ENCODE peak calls at places on chromosomes 16 and 17, in ten cellular contexts. D, T, X, F, Y, H, V, K, M and W are unnamed samples.

GRCh38 chr17:75109047-75109406 is 742 bp upstream of the ARMC7 start:
- DNase-seq in D (no peak), T (no peak), X (no peak), F (no peak), Y (no peak), H (no peak), V (no peak), K (no peak), M (no peak), W (no peak)

GRCh38 chr16:66020061-66020460 is 346.4 kb upstream of the CDH5 start:
- DNase-seq in D (no peak), T (no peak), X (no peak), F (no peak), Y (no peak), H (no peak), V (no peak), K (no peak), M (no peak), W (no peak)

GRCh38 chr17:32731556-32732295 is 145.2 kb downstream of the MYO1D start:
- DNase-seq in D (no peak), T (peak; percentile 39), X (no peak), F (no peak), Y (no peak), H (no peak), V (no peak), K (no peak), M (no peak), W (no peak)

GRCh38 chr17:78935419-78936323 is 10.5 kb upstream of the TIMP2 start:
- DNase-seq in D (peak; percentile 99), T (peak; percentile 80), X (peak; percentile 42), F (peak; percentile 69), Y (no peak), H (peak; percentile 78), V (peak; percentile 63), K (no peak), M (no peak), W (no peak)

GRCh38 chr16:86737083-86737482 is 158.7 kb downstream of the FOXL1 start:
- DNase-seq in D (no peak), T (no peak), X (no peak), F (no peak), Y (no peak), H (no peak), V (no peak), K (peak; percentile 42), M (no peak), W (no peak)

GRCh38 chr16:47970291-47970931 is 185.4 kb downstream of the ABCC12 start:
- DNase-seq in D (peak; percentile 33), T (no peak), X (no peak), F (no peak), Y (no peak), H (no peak), V (no peak), K (no peak), M (peak; percentile 86), W (no peak)

GRCh38 chr16:87555647-87556046 is 46.7 kb upstream of the JPH3 start:
- DNase-seq in D (peak; percentile 24), T (no peak), X (no peak), F (no peak), Y (no peak), H (no peak), V (no peak), K (no peak), M (no peak), W (no peak)

GRCh38 chr17:67245694-67246397 is 850 bp upstream of the HELZ start:
- DNase-seq in D (no peak), T (peak; percentile 74), X (peak; percentile 41), F (peak; percentile 40), Y (peak; percentile 59), H (peak; percentile 19), V (peak; percentile 24), K (peak; percentile 88), M (peak; percentile 79), W (peak; percentile 43)

GRCh38 chr17:44906987-44907681 is 7.9 kb upstream of the EFTUD2 start:
- DNase-seq in D (no peak), T (no peak), X (peak; percentile 12), F (no peak), Y (no peak), H (no peak), V (no peak), K (peak; percentile 50), M (no peak), W (no peak)
- H3K4me1 ChIP-seq in D (peaks cover 16% of the 10 kb centered on the region), T (peaks cover 14% of the 10 kb centered on the region), X (no peaks in the 10 kb centered on the region), F (peaks cover 29% of the 10 kb centered on the region), Y (peaks cover 10% of the 10 kb centered on the region), H (no peaks in the 10 kb centered on the region), V (peaks cover 12% of the 10 kb centered on the region), K (peaks cover 4% of the 10 kb centered on the region), M (peaks cover 12% of the 10 kb centered on the region), W (peaks cover 7% of the 10 kb centered on the region)

GRCh38 chr17:57892820-57893595 is 43.2 kb upstream of the MRPS23 start:
- DNase-seq in D (peak; percentile 99), T (peak; percentile 87), X (peak; percentile 91), F (peak; percentile 92), Y (peak; percentile 92), H (peak; percentile 93), V (peak; percentile 91), K (peak; percentile 90), M (peak; percentile 73), W (no peak)
- H3K4me3 ChIP-seq in D (peak overlapping the region; percentile 18), T (peak overlapping the region; percentile 50), X (no peak overlapping the region), F (peak overlapping the region; percentile 36), Y (peak overlapping the region; percentile 39), H (peak overlapping the region; percentile 58), V (peak overlapping the region; percentile 66), K (no peak overlapping the region), M (no peak overlapping the region), W (no peak overlapping the region)

GRCh38 chr16:57663436-57663835 is 4.7 kb upstream of the ADGRG3 start:
- DNase-seq in D (no peak), T (no peak), X (no peak), F (no peak), Y (no peak), H (no peak), V (no peak), K (peak; percentile 73), M (no peak), W (no peak)

GRCh38 chr16:57666353-57667068 is 1.6 kb upstream of the ADGRG3 start:
- DNase-seq in D (no peak), T (no peak), X (no peak), F (no peak), Y (no peak), H (no peak), V (no peak), K (peak; percentile 71), M (no peak), W (no peak)

GRCh38 chr16:57665541-57665940 is 2.6 kb upstream of the ADGRG3 start:
- DNase-seq in D (no peak), T (no peak), X (no peak), F (no peak), Y (no peak), H (no peak), V (no peak), K (no peak), M (no peak), W (no peak)

GRCh38 chr16:57663917-57664661 is 4.0 kb upstream of the ADGRG3 start:
- DNase-seq in D (no peak), T (no peak), X (no peak), F (no peak), Y (no peak), H (no peak), V (no peak), K (peak; percentile 68), M (peak; percentile 36), W (no peak)

GRCh38 chr16:57664662-57665025 is 3.5 kb upstream of the ADGRG3 start:
- DNase-seq in D (no peak), T (no peak), X (no peak), F (no peak), Y (no peak), H (no peak), V (no peak), K (no peak), M (no peak), W (no peak)
- H3K27ac ChIP-seq in D (no peak overlapping the region), T (no peak overlapping the region), X (no peak overlapping the region), F (no peak overlapping the region), Y (no peak overlapping the region), H (no peak overlapping the region), V (no peak overlapping the region), K (peak overlapping the region; percentile 95), M (no peak overlapping the region), W (no peak overlapping the region)

GRCh38 chr17:10135539-10136257 is 62.7 kb downstream of the GAS7 start:
- DNase-seq in D (peak; percentile 34), T (no peak), X (peak; percentile 40), F (peak; percentile 68), Y (no peak), H (peak; percentile 70), V (no peak), K (no peak), M (no peak), W (no peak)
- H3K4me1 ChIP-seq in D (no peaks in the 10 kb centered on the region), T (peaks cover 12% of the 10 kb centered on the region), X (no peaks in the 10 kb centered on the region), F (peaks cover 20% of the 10 kb centered on the region), Y (peaks cover 18% of the 10 kb centered on the region), H (no peaks in the 10 kb centered on the region), V (peaks cover 14% of the 10 kb centered on the region), K (no peaks in the 10 kb centered on the region), M (no peaks in the 10 kb centered on the region), W (no peaks in the 10 kb centered on the region)

GRCh38 chr17:15290605-15291004 is 25.5 kb upstream of the PMP22 start:
- DNase-seq in D (no peak), T (no peak), X (no peak), F (no peak), Y (no peak), H (no peak), V (no peak), K (no peak), M (no peak), W (no peak)

GRCh38 chr17:15291674-15292361 is 26.7 kb upstream of the PMP22 start:
- DNase-seq in D (peak; percentile 41), T (no peak), X (no peak), F (peak; percentile 44), Y (peak; percentile 50), H (no peak), V (peak; percentile 22), K (no peak), M (peak; percentile 25), W (no peak)

GRCh38 chr17:15289285-15290185 is 24.4 kb upstream of the PMP22 start:
- DNase-seq in D (peak; percentile 80), T (no peak), X (no peak), F (no peak), Y (no peak), H (no peak), V (no peak), K (no peak), M (no peak), W (no peak)

GRCh38 chr17:15288859-15289258 is 23.7 kb upstream of the PMP22 start:
- DNase-seq in D (no peak), T (no peak), X (no peak), F (no peak), Y (no peak), H (no peak), V (no peak), K (no peak), M (no peak), W (no peak)

GRCh38 chr17:15290186-15290536 is 25.0 kb upstream of the PMP22 start:
- DNase-seq in D (no peak), T (no peak), X (no peak), F (no peak), Y (no peak), H (no peak), V (no peak), K (no peak), M (no peak), W (no peak)
- H3K4me3 ChIP-seq in D (no peak overlapping the region), T (no peak overlapping the region), X (no peak overlapping the region), F (no peak overlapping the region), Y (no peak overlapping the region), H (no peak overlapping the region), V (no peak overlapping the region), K (no peak overlapping the region), M (no peak overlapping the region), W (no peak overlapping the region)